ENCODE peak calls at places on chromosomes 2 and 18, in four cellular contexts. One of them, this sample, is unnamed.

GRCh38 chr2:58106896-58107295 is 60.3 kb downstream of the VRK2 start:
- DNase-seq in astrocyte of the spinal cord: no peak
- DNase-seq in psoas muscle: no peak
- DNase-seq in left ventricle myocardium inferior: no peak
- DNase-seq in this sample: no peak

GRCh38 chr2:75065402-75066008 is 107.1 kb downstream of the POLE4 start:
- DNase-seq in astrocyte of the spinal cord: no peak
- DNase-seq in psoas muscle: no peak
- DNase-seq in left ventricle myocardium inferior: no peak
- DNase-seq in this sample: no peak

GRCh38 chr2:46913471-46914381 is 1.9 kb downstream of the MCFD2 start:
- DNase-seq in astrocyte of the spinal cord: peak
- DNase-seq in psoas muscle: peak
- DNase-seq in left ventricle myocardium inferior: no peak
- DNase-seq in this sample: no peak

GRCh38 chr2:200172944-200173481 is 133.5 kb upstream of the SPATS2L start:
- DNase-seq in astrocyte of the spinal cord: peak
- DNase-seq in left ventricle myocardium inferior: no peak
- DNase-seq in psoas muscle: no peak
- DNase-seq in this sample: no peak

GRCh38 chr2:24883946-24884345 is 36.1 kb downstream of the ADCY3 start:
- DNase-seq in left ventricle myocardium inferior: no peak
- DNase-seq in astrocyte of the spinal cord: no peak
- DNase-seq in psoas muscle: no peak
- DNase-seq in this sample: peak

GRCh38 chr2:136764397-136765255 is 719 bp upstream of the THSD7B start:
- DNase-seq in astrocyte of the spinal cord: no peak
- DNase-seq in psoas muscle: no peak
- DNase-seq in left ventricle myocardium inferior: no peak
- DNase-seq in this sample: no peak

GRCh38 chr2:3301001-3301400 is 76.6 kb downstream of the EIPR1 start:
- DNase-seq in astrocyte of the spinal cord: no peak
- DNase-seq in left ventricle myocardium inferior: no peak
- DNase-seq in psoas muscle: no peak
- DNase-seq in this sample: no peak

GRCh38 chr18:74411475-74411874 is 45.6 kb downstream of the DIPK1C start:
- DNase-seq in psoas muscle: no peak
- DNase-seq in astrocyte of the spinal cord: no peak
- DNase-seq in left ventricle myocardium inferior: no peak
- DNase-seq in this sample: no peak

GRCh38 chr18:54822872-54823845 is 5.1 kb upstream of the RAB27B start:
- DNase-seq in psoas muscle: no peak
- DNase-seq in left ventricle myocardium inferior: no peak
- DNase-seq in astrocyte of the spinal cord: peak
- DNase-seq in this sample: no peak

GRCh38 chr2:121284424-121285076 is 452 bp downstream of the TFCP2L1 start:
- DNase-seq in left ventricle myocardium inferior: no peak
- DNase-seq in psoas muscle: no peak
- DNase-seq in astrocyte of the spinal cord: no peak
- DNase-seq in this sample: no peak

GRCh38 chr2:178220814-178221213 is 26.5 kb downstream of the OSBPL6 start:
- DNase-seq in left ventricle myocardium inferior: no peak
- DNase-seq in psoas muscle: no peak
- DNase-seq in astrocyte of the spinal cord: no peak
- DNase-seq in this sample: no peak

GRCh38 chr2:56583796-56584313 is 400.1 kb downstream of the CCDC85A start:
- DNase-seq in left ventricle myocardium inferior: no peak
- DNase-seq in psoas muscle: no peak
- DNase-seq in astrocyte of the spinal cord: no peak
- DNase-seq in this sample: no peak

GRCh38 chr2:109189751-109190150 is 60.7 kb downstream of the SH3RF3 start:
- DNase-seq in left ventricle myocardium inferior: no peak
- DNase-seq in astrocyte of the spinal cord: no peak
- DNase-seq in psoas muscle: no peak
- DNase-seq in this sample: no peak

GRCh38 chr2:207796585-207797350 is 27.1 kb upstream of the FZD5 start:
- DNase-seq in left ventricle myocardium inferior: no peak
- DNase-seq in astrocyte of the spinal cord: no peak
- DNase-seq in psoas muscle: no peak
- DNase-seq in this sample: no peak

GRCh38 chr2:45721150-45721549 is 69.7 kb downstream of the PRKCE start:
- DNase-seq in left ventricle myocardium inferior: no peak
- DNase-seq in psoas muscle: no peak
- DNase-seq in astrocyte of the spinal cord: no peak
- DNase-seq in this sample: no peak

GRCh38 chr2:45055261-45055660 is 46.0 kb upstream of the SIX2 start:
- DNase-seq in psoas muscle: no peak
- DNase-seq in astrocyte of the spinal cord: no peak
- DNase-seq in left ventricle myocardium inferior: no peak
- DNase-seq in this sample: no peak

GRCh38 chr2:26847663-26848335 is at the start of gene DPYSL5:
- DNase-seq in psoas muscle: no peak
- DNase-seq in left ventricle myocardium inferior: no peak
- DNase-seq in astrocyte of the spinal cord: no peak
- DNase-seq in this sample: no peak

GRCh38 chr2:51997571-51997970 is 965.6 kb upstream of the NRXN1 start:
- DNase-seq in left ventricle myocardium inferior: no peak
- DNase-seq in psoas muscle: no peak
- DNase-seq in astrocyte of the spinal cord: no peak
- DNase-seq in this sample: no peak

GRCh38 chr2:185738679-185739472 is at the start of gene FSIP2:
- DNase-seq in left ventricle myocardium inferior: peak
- DNase-seq in astrocyte of the spinal cord: peak
- DNase-seq in psoas muscle: peak
- DNase-seq in this sample: peak

GRCh38 chr18:27411911-27412310 is 226.8 kb upstream of the CHST9 start:
- DNase-seq in left ventricle myocardium inferior: no peak
- DNase-seq in psoas muscle: no peak
- DNase-seq in astrocyte of the spinal cord: peak
- DNase-seq in this sample: no peak

GRCh38 chr2:106205488-106205887 is 11.4 kb upstream of the UXS1 start:
- DNase-seq in left ventricle myocardium inferior: no peak
- DNase-seq in astrocyte of the spinal cord: no peak
- DNase-seq in psoas muscle: no peak
- DNase-seq in this sample: no peak

GRCh38 chr2:126504953-126505352 is 151.0 kb upstream of the GYPC start:
- DNase-seq in astrocyte of the spinal cord: no peak
- DNase-seq in psoas muscle: no peak
- DNase-seq in left ventricle myocardium inferior: no peak
- DNase-seq in this sample: no peak

GRCh38 chr2:202019689-202020450 is 13.8 kb upstream of the FZD7 start:
- DNase-seq in astrocyte of the spinal cord: no peak
- DNase-seq in left ventricle myocardium inferior: peak
- DNase-seq in psoas muscle: peak
- DNase-seq in this sample: no peak

GRCh38 chr2:58571181-58571852 is 330.2 kb upstream of the FANCL start:
- DNase-seq in left ventricle myocardium inferior: no peak
- DNase-seq in psoas muscle: no peak
- DNase-seq in astrocyte of the spinal cord: peak
- DNase-seq in this sample: no peak

GRCh38 chr2:49288902-49289680 is 134.8 kb upstream of the FSHR start:
- DNase-seq in astrocyte of the spinal cord: peak
- DNase-seq in psoas muscle: no peak
- DNase-seq in left ventricle myocardium inferior: no peak
- DNase-seq in this sample: no peak

GRCh38 chr2:50480507-50480906 is 551.4 kb downstream of the NRXN1 start:
- DNase-seq in astrocyte of the spinal cord: no peak
- DNase-seq in left ventricle myocardium inferior: no peak
- DNase-seq in psoas muscle: no peak
- DNase-seq in this sample: no peak

GRCh38 chr18:12159446-12159845 is 65.8 kb downstream of the ANKRD62 start:
- DNase-seq in astrocyte of the spinal cord: peak
- DNase-seq in left ventricle myocardium inferior: no peak
- DNase-seq in psoas muscle: no peak
- DNase-seq in this sample: no peak

GRCh38 chr2:231640229-231640628 is 47.6 kb downstream of the TEX44 start:
- DNase-seq in left ventricle myocardium inferior: no peak
- DNase-seq in psoas muscle: no peak
- DNase-seq in astrocyte of the spinal cord: no peak
- DNase-seq in this sample: no peak

GRCh38 chr2:111226797-111227700 is 106.3 kb downstream of the BCL2L11 start:
- DNase-seq in left ventricle myocardium inferior: no peak
- DNase-seq in psoas muscle: no peak
- DNase-seq in astrocyte of the spinal cord: peak
- DNase-seq in this sample: no peak

GRCh38 chr2:132875193-132875592 is 205.2 kb upstream of the LYPD1 start:
- DNase-seq in psoas muscle: no peak
- DNase-seq in left ventricle myocardium inferior: no peak
- DNase-seq in astrocyte of the spinal cord: no peak
- DNase-seq in this sample: no peak

GRCh38 chr2:223621901-223622300 is 19.7 kb upstream of the SCG2 start:
- DNase-seq in astrocyte of the spinal cord: no peak
- DNase-seq in psoas muscle: no peak
- DNase-seq in left ventricle myocardium inferior: no peak
- DNase-seq in this sample: no peak

GRCh38 chr2:241853651-241854341 is 4.9 kb downstream of the PDCD1 start:
- DNase-seq in psoas muscle: peak
- DNase-seq in left ventricle myocardium inferior: peak
- DNase-seq in astrocyte of the spinal cord: peak
- DNase-seq in this sample: peak

GRCh38 chr2:42028571-42029148 is 19.2 kb upstream of the PKDCC start:
- DNase-seq in astrocyte of the spinal cord: peak
- DNase-seq in psoas muscle: peak
- DNase-seq in left ventricle myocardium inferior: no peak
- DNase-seq in this sample: peak

GRCh38 chr2:172930871-172931255 is 144.8 kb upstream of the MAP3K20 start:
- DNase-seq in left ventricle myocardium inferior: no peak
- DNase-seq in psoas muscle: no peak
- DNase-seq in astrocyte of the spinal cord: no peak
- DNase-seq in this sample: no peak

GRCh38 chr2:172931256-172931894 is 144.3 kb upstream of the MAP3K20 start:
- DNase-seq in astrocyte of the spinal cord: peak
- DNase-seq in psoas muscle: no peak
- DNase-seq in left ventricle myocardium inferior: no peak
- DNase-seq in this sample: no peak

GRCh38 chr2:172927381-172928357 is 148.0 kb upstream of the MAP3K20 start:
- DNase-seq in left ventricle myocardium inferior: peak
- DNase-seq in astrocyte of the spinal cord: peak
- DNase-seq in psoas muscle: no peak
- DNase-seq in this sample: no peak

GRCh38 chr2:172929644-172930043 is 146.0 kb upstream of the MAP3K20 start:
- DNase-seq in psoas muscle: no peak
- DNase-seq in astrocyte of the spinal cord: no peak
- DNase-seq in left ventricle myocardium inferior: no peak
- DNase-seq in this sample: no peak

DNA sequence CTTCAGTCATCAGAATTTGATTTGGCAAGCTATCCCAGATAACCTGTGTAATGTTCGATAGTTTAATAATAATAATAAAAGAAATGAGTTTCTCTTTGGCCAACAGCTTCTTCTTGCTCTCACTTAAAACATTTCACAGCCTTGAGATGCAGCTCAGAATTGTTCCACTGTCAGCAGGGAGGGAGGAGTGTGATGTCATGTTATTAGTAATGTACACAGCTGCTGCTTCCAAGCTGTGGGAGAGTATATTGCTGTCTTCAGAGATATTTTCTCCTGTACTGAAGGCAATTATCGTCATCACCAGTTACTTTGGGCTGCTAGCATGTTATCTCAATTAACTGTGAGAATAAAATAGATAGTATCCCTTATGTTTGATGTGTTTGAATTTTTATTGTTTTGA is 146.9 kb upstream of the MAP3K20 start:
- DNase-seq in psoas muscle: no peak
- DNase-seq in astrocyte of the spinal cord: peak
- DNase-seq in left ventricle myocardium inferior: no peak
- DNase-seq in this sample: no peak
- H3K4me3 ChIP-seq in psoas muscle: no peak
- H3K4me3 ChIP-seq in astrocyte of the spinal cord: no peak
- H3K4me3 ChIP-seq in left ventricle myocardium inferior: peak
- H3K4me3 ChIP-seq in this sample: no peak

GRCh38 chr2:130328710-130329109 is 14.0 kb upstream of the IMP4 start:
- DNase-seq in astrocyte of the spinal cord: peak
- DNase-seq in left ventricle myocardium inferior: no peak
- DNase-seq in psoas muscle: no peak
- DNase-seq in this sample: no peak

GRCh38 chr2:130335226-130335625 is 7.5 kb upstream of the IMP4 start:
- DNase-seq in astrocyte of the spinal cord: no peak
- DNase-seq in left ventricle myocardium inferior: no peak
- DNase-seq in psoas muscle: no peak
- DNase-seq in this sample: no peak

GRCh38 chr2:130334026-130334425 is 8.7 kb upstream of the IMP4 start:
- DNase-seq in astrocyte of the spinal cord: no peak
- DNase-seq in psoas muscle: no peak
- DNase-seq in left ventricle myocardium inferior: no peak
- DNase-seq in this sample: no peak

GRCh38 chr2:130336150-130336876 is 6.4 kb upstream of the IMP4 start:
- DNase-seq in astrocyte of the spinal cord: no peak
- DNase-seq in left ventricle myocardium inferior: no peak
- DNase-seq in psoas muscle: no peak
- DNase-seq in this sample: no peak

GRCh38 chr2:130332271-130333073 is 10.2 kb upstream of the IMP4 start:
- DNase-seq in psoas muscle: peak
- DNase-seq in astrocyte of the spinal cord: peak
- DNase-seq in left ventricle myocardium inferior: peak
- DNase-seq in this sample: peak
- H3K4me3 ChIP-seq in psoas muscle: peak
- H3K4me3 ChIP-seq in astrocyte of the spinal cord: no peak
- H3K4me3 ChIP-seq in left ventricle myocardium inferior: peak
- H3K4me3 ChIP-seq in this sample: no peak

GRCh38 chr2:84891355-84892010 is 10.6 kb upstream of the TRABD2A start:
- DNase-seq in astrocyte of the spinal cord: no peak
- DNase-seq in left ventricle myocardium inferior: no peak
- DNase-seq in psoas muscle: no peak
- DNase-seq in this sample: no peak

GRCh38 chr2:84899181-84899580 is 6.3 kb upstream of the TMSB10 start:
- DNase-seq in left ventricle myocardium inferior: no peak
- DNase-seq in psoas muscle: no peak
- DNase-seq in astrocyte of the spinal cord: no peak
- DNase-seq in this sample: no peak

GRCh38 chr2:84894131-84894586 is 11.3 kb upstream of the TMSB10 start:
- DNase-seq in psoas muscle: no peak
- DNase-seq in left ventricle myocardium inferior: no peak
- DNase-seq in astrocyte of the spinal cord: no peak
- DNase-seq in this sample: no peak

GRCh38 chr2:84897773-84898172 is 7.7 kb upstream of the TMSB10 start:
- DNase-seq in astrocyte of the spinal cord: no peak
- DNase-seq in left ventricle myocardium inferior: no peak
- DNase-seq in psoas muscle: no peak
- DNase-seq in this sample: no peak

GRCh38 chr2:84894758-84895520 is 10.5 kb upstream of the TMSB10 start:
- DNase-seq in psoas muscle: no peak
- DNase-seq in left ventricle myocardium inferior: no peak
- DNase-seq in astrocyte of the spinal cord: no peak
- DNase-seq in this sample: no peak
- H3K4me3 ChIP-seq in psoas muscle: no peak
- H3K4me3 ChIP-seq in left ventricle myocardium inferior: no peak
- H3K4me3 ChIP-seq in astrocyte of the spinal cord: no peak
- H3K4me3 ChIP-seq in this sample: no peak

DNA sequence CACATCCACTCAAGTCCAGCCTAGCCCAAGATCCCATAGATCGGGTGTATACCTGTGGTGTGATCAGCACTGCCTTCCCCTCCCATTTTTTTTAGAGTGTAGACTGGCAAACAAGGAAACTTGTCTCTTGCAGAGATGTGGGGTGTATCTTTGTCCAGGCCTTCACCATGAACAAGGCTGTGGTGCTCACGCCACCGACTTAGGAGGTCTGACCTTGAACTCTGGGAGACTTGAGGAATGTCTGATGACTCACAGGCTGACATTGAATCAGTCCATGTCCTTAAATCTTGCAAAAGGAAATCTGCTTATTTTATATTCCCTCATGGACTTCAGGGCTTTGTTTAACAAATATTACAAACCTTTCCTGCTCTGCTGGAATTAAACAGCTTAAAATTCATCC is 4.5 kb upstream of the CTIF start:
- DNase-seq in left ventricle myocardium inferior: no peak
- DNase-seq in psoas muscle: no peak
- DNase-seq in astrocyte of the spinal cord: peak
- DNase-seq in this sample: no peak
- H3K4me3 ChIP-seq in left ventricle myocardium inferior: no peak
- H3K4me3 ChIP-seq in psoas muscle: no peak
- H3K4me3 ChIP-seq in astrocyte of the spinal cord: no peak
- H3K4me3 ChIP-seq in this sample: no peak

This sample was measured in uterus.